ENCODE peak calls at places on chromosomes 2 and 18, in eight cellular contexts. L is lower leg skin, G is PC-9, Y is T-cell, A is uterus, H is T-helper 9 cell, C is RWPE1, E is NCI-H1105 treated with DMSO at 0.1 percent for 48 hours. O is an unnamed sample.

GRCh38 chr2:6077585-6077984 is 385.4 kb downstream of the SOX11 start:
- DNase-seq in L (no peak), G (no peak), Y (no peak), A (no peak), H (no peak), C (no peak), E (no peak), O (no peak)

GRCh38 chr2:241002275-241003046 is 4.0 kb downstream of the SNED1 start:
- DNase-seq in L (no peak), G (no peak), Y (no peak), A (no peak), H (no peak), C (no peak), E (no peak), O (no peak)

GRCh38 chr2:225737556-225737955 is 338.0 kb downstream of the NYAP2 start:
- DNase-seq in L (no peak), G (peak), Y (no peak), A (no peak), H (no peak), C (peak), E (no peak), O (no peak)

GRCh38 chr18:80033181-80034067 is 810 bp upstream of the RBFA start:
- DNase-seq in L (peak), G (no peak), Y (peak), A (no peak), H (peak), C (peak), E (no peak), O (no peak)

GRCh38 chr2:239792649-239793010 is 232.5 kb downstream of the NDUFA10 start:
- DNase-seq in L (peak), G (no peak), Y (no peak), A (no peak), H (no peak), C (no peak), E (no peak), O (no peak)

GRCh38 chr2:113328043-113328442 is 49.3 kb upstream of the PAX8 start:
- DNase-seq in L (no peak), G (no peak), Y (no peak), A (no peak), H (no peak), C (no peak), E (no peak), O (no peak)

GRCh38 chr2:108396845-108397244 is 19.1 kb downstream of the SULT1C4 start:
- DNase-seq in L (no peak), G (no peak), Y (no peak), A (no peak), H (no peak), C (no peak), E (no peak), O (no peak)

GRCh38 chr2:29053223-29053622 is 21.1 kb downstream of the PCARE start:
- DNase-seq in L (no peak), G (peak), Y (no peak), A (no peak), H (no peak), C (peak), E (no peak), O (no peak)

GRCh38 chr2:130827502-130828251 is 9.0 kb upstream of the ARHGEF4 start:
- DNase-seq in L (no peak), G (peak), Y (no peak), A (no peak), H (no peak), C (peak), E (no peak), O (no peak)

GRCh38 chr2:50691518-50691917 is 340.4 kb downstream of the NRXN1 start:
- DNase-seq in L (no peak), G (no peak), Y (no peak), A (no peak), H (no peak), C (no peak), E (no peak), O (no peak)

GRCh38 chr2:219398721-219399333 is 11.1 kb upstream of the DNPEP start:
- DNase-seq in L (no peak), G (peak), Y (no peak), A (no peak), H (no peak), C (no peak), E (peak), O (no peak)

GRCh38 chr2:86311879-86312278 is 25.5 kb downstream of the REEP1 start:
- DNase-seq in L (peak), G (no peak), Y (no peak), A (no peak), H (no peak), C (no peak), E (no peak), O (no peak)

GRCh38 chr2:54967759-54968365 is 82.4 kb downstream of the RTN4 start:
- DNase-seq in L (no peak), G (no peak), Y (no peak), A (no peak), H (no peak), C (no peak), E (no peak), O (no peak)

GRCh38 chr2:183919167-183919566 is 679.2 kb upstream of the ZNF804A start:
- DNase-seq in L (no peak), G (no peak), Y (no peak), A (no peak), H (no peak), C (no peak), E (no peak), O (no peak)

GRCh38 chr18:54830260-54830659 is 2.0 kb downstream of the RAB27B start:
- DNase-seq in L (no peak), G (peak), Y (no peak), A (no peak), H (no peak), C (no peak), E (no peak), O (no peak)

GRCh38 chr2:197600306-197600705 is 75.1 kb downstream of the RFTN2 start:
- DNase-seq in L (no peak), G (no peak), Y (no peak), A (no peak), H (no peak), C (no peak), E (no peak), O (no peak)

O was measured in left cardiac atrium.